ENCODE peak calls at places on chromosomes 13 and 19, in five cellular contexts. I is NCI-H2171 treated with DMSO at 0.1 percent for 48 hours; D is trophoblast cell; S is hypothalamus; V is CD4-positive, alpha-beta T cell. E is an unnamed sample.

GRCh38 chr13:59673301-59673700 is 490.4 kb downstream of the DIAPH3 start:
- DNase-seq in I (no peak), D (no peak), S (no peak), V (no peak), E (peak; percentile 28)

GRCh38 chr13:33659894-33660293 is 158.1 kb upstream of the RFC3 start:
- DNase-seq in I (no peak), D (no peak), S (no peak), V (no peak), E (no peak)

GRCh38 chr13:110560606-110561334 is 752 bp downstream of the RAB20 start:
- DNase-seq in I (no peak), D (peak; percentile 56), S (no peak), V (no peak), E (no peak)

GRCh38 chr19:7326105-7326877 is 22.4 kb upstream of the ARHGEF18 start:
- DNase-seq in I (peak; percentile 3), D (peak; percentile 80), S (no peak), V (no peak), E (no peak)

GRCh38 chr13:35475131-35475959 is 1.1 kb downstream of the MAB21L1 start:
- DNase-seq in I (no peak), D (peak; percentile 4), S (no peak), V (no peak), E (peak; percentile 16)

GRCh38 chr19:5058456-5059190 is 89.7 kb downstream of the KDM4B start:
- DNase-seq in I (no peak), D (no peak), S (no peak), V (no peak), E (peak; percentile 41)

GRCh38 chr19:43997631-43998290 is 5.0 kb upstream of the ZNF230 start:
- DNase-seq in I (no peak), D (no peak), S (no peak), V (no peak), E (peak; percentile 24)

GRCh38 chr13:46663216-46663615 is 110.2 kb downstream of the LRCH1 start:
- DNase-seq in I (no peak), D (no peak), S (no peak), V (no peak), E (no peak)

GRCh38 chr13:29187584-29187983 is 367.4 kb downstream of the MTUS2 start:
- DNase-seq in I (no peak), D (no peak), S (no peak), V (no peak), E (no peak)

GRCh38 chr19:45471116-45471865 is 3.5 kb downstream of the FOSB start:
- DNase-seq in I (no peak), D (no peak), S (no peak), V (no peak), E (no peak)

GRCh38 chr13:106440846-106441245 is 94.6 kb downstream of the EFNB2 start:
- DNase-seq in I (no peak), D (no peak), S (no peak), V (no peak), E (no peak)

GRCh38 chr19:54462072-54462712 is 1.4 kb downstream of the LENG9 start:
- DNase-seq in I (no peak), D (peak; percentile 11), S (no peak), V (no peak), E (no peak)

GRCh38 chr19:55464039-55464668 is 397 bp downstream of the C19orf85 start:
- DNase-seq in I (no peak), D (no peak), S (no peak), V (no peak), E (no peak)

GRCh38 chr13:93547886-93548285 is 321.3 kb downstream of the GPC6 start:
- DNase-seq in I (no peak), D (no peak), S (no peak), V (no peak), E (no peak)

GRCh38 chr19:1654178-1654792 is 1.9 kb upstream of the TCF3 start:
- DNase-seq in I (no peak), D (no peak), S (no peak), V (no peak), E (no peak)

GRCh38 chr13:19791953-19792537 is 9.3 kb upstream of the PSPC1 start:
- DNase-seq in I (no peak), D (no peak), S (no peak), V (no peak), E (no peak)

GRCh38 chr13:78759704-78760103 is 100.7 kb upstream of the OBI1 start:
- DNase-seq in I (no peak), D (no peak), S (no peak), V (no peak), E (no peak)

GRCh38 chr19:17089238-17089637 is 13.7 kb downstream of the MYO9B start:
- DNase-seq in I (no peak), D (no peak), S (no peak), V (no peak), E (peak; percentile 95)

GRCh38 chr13:76692326-76692725 is 193.9 kb downstream of the KCTD12 start:
- DNase-seq in I (peak; percentile 33), D (no peak), S (no peak), V (no peak), E (no peak)

GRCh38 chr19:23321953-23322549 is 71.9 kb upstream of the ZNF724 start:
- DNase-seq in I (no peak), D (peak; percentile 88), S (no peak), V (no peak), E (no peak)

GRCh38 chr13:30985637-30986205 is 53.3 kb downstream of the TEX26 start:
- DNase-seq in I (no peak), D (no peak), S (no peak), V (no peak), E (peak; percentile 79)

GRCh38 chr13:66489586-66489985 is 740.5 kb downstream of the PCDH9 start:
- DNase-seq in I (no peak), D (no peak), S (no peak), V (no peak), E (peak; percentile 54)

GRCh38 chr19:5828661-5829566 is 10.6 kb downstream of the FUT6 start:
- DNase-seq in I (peak; percentile 82), D (no peak), S (no peak), V (no peak), E (no peak)

GRCh38 chr19:46821512-46822359 is 28.9 kb downstream of the AP2S1 start:
- DNase-seq in I (no peak), D (no peak), S (no peak), V (peak; percentile 33), E (no peak)

GRCh38 chr13:97629601-97630272 is 195.8 kb downstream of the RAP2A start:
- DNase-seq in I (peak; percentile 87), D (no peak), S (no peak), V (no peak), E (no peak)

GRCh38 chr13:25214371-25215252 is 42.5 kb upstream of the AMER2 start:
- DNase-seq in I (no peak), D (no peak), S (no peak), V (no peak), E (peak; percentile 21)

GRCh38 chr19:21484631-21485030 is 20.8 kb upstream of the ZNF429 start:
- DNase-seq in I (no peak), D (no peak), S (no peak), V (no peak), E (no peak)

GRCh38 chr19:14517446-14517839 is 754 bp downstream of the DNAJB1 start:
- DNase-seq in I (no peak), D (no peak), S (no peak), V (no peak), E (peak; percentile 28)

GRCh38 chr13:62357887-62358645 is 942.4 kb upstream of the PCDH20 start:
- DNase-seq in I (peak; percentile 2), D (peak; percentile 6), S (no peak), V (no peak), E (peak; percentile 71)